ENCODE peak calls at places on chromosomes 7 and 10, in ten cellular contexts. X is head of caudate nucleus; N is M059J; B is activated T-cell treated with anti-CD3 and anti-CD28 coated beads, Interleukin-2, amount 50 U/mL, for 48 hours; E is DND-41; R is stimulated activated CD4-positive, alpha-beta T cell treated with anti-CD3 and anti-CD28 coated beads, Interleukin-15, amount 100 ng/mL, for 48 hours; M is GM04504; W is tibial nerve; O is activated CD4-positive, alpha-beta T cell treated with anti-CD3 and anti-CD28 coated beads, Interleukin-2, amount 10 ng/mL, durations not matched to agents 7 days and 5 days; D is stimulated activated naive CD4-positive, alpha-beta T cell. C is an unnamed sample.

GRCh38 chr10:85430991-85431390 is 935.6 kb downstream of the GRID1 start:
- DNase-seq in X (no peak), O (no peak), W (no peak), R (no peak), N (peak; percentile 2), E (no peak), B (no peak), D (no peak), M (no peak), C (no peak)

GRCh38 chr7:140051822-140052221 is 10.9 kb downstream of the PARP12 start:
- DNase-seq in N (no peak), E (no peak), M (no peak), R (no peak), W (no peak), D (no peak), X (no peak), O (no peak), B (no peak), C (no peak)

GRCh38 chr10:47277352-47278151 is 22.4 kb upstream of the GDF10 start:
- DNase-seq in N (no peak), O (peak; percentile 71), M (no peak), W (no peak), X (no peak), R (no peak), E (peak; percentile 88), D (no peak), B (peak; percentile 48), C (peak; percentile 94)

GRCh38 chr10:127472976-127473375 is 76.1 kb upstream of the NPS start:
- DNase-seq in D (no peak), R (no peak), N (no peak), E (no peak), M (no peak), W (no peak), O (no peak), B (no peak), X (no peak), C (no peak)

GRCh38 chr10:122363722-122364463 is 10.6 kb upstream of the PLEKHA1 start:
- DNase-seq in N (no peak), D (no peak), B (no peak), W (no peak), M (no peak), R (no peak), X (no peak), E (no peak), O (no peak), C (no peak)

GRCh38 chr10:131933695-131934086 is 32.9 kb downstream of the PPP2R2D start:
- DNase-seq in N (no peak), D (no peak), X (no peak), M (no peak), W (no peak), R (no peak), E (no peak), O (no peak), B (no peak), C (no peak)

GRCh38 chr7:11127112-11127785 is 153.6 kb downstream of the PHF14 start:
- DNase-seq in R (no peak), N (no peak), X (no peak), D (no peak), B (no peak), E (no peak), M (no peak), O (no peak), W (no peak), C (no peak)

GRCh38 chr10:72846225-72846624 is 47.3 kb upstream of the OIT3 start:
- DNase-seq in D (no peak), R (no peak), B (no peak), M (peak; percentile 28), X (peak; percentile 26), E (no peak), O (no peak), W (no peak), N (peak; percentile 78), C (no peak)

GRCh38 chr10:34121974-34122282 is 693.2 kb downstream of the PARD3 start:
- DNase-seq in M (no peak), E (peak; percentile 13), N (peak; percentile 19), R (peak; percentile 2), W (no peak), D (no peak), O (peak; percentile 15), B (no peak), X (no peak), C (peak; percentile 65)

GRCh38 chr10:23047201-23048050 is 48.0 kb upstream of the MSRB2 start:
- DNase-seq in D (no peak), O (no peak), E (no peak), N (no peak), W (no peak), X (no peak), R (no peak), B (no peak), M (no peak), C (no peak)

GRCh38 chr7:25048444-25048834 is 68.5 kb upstream of the OSBPL3 start:
- DNase-seq in R (no peak), O (no peak), W (no peak), X (no peak), E (no peak), M (no peak), N (no peak), B (no peak), D (no peak), C (no peak)

GRCh38 chr10:117300671-117301070 is 59.8 kb downstream of the SLC18A2 start:
- DNase-seq in R (no peak), X (no peak), D (no peak), E (no peak), N (no peak), W (no peak), B (no peak), O (no peak), M (no peak), C (no peak)

GRCh38 chr7:134886353-134887057 is 99.8 kb upstream of the AGBL3 start:
- DNase-seq in X (no peak), R (no peak), W (no peak), N (peak; percentile 94), E (no peak), M (no peak), B (no peak), D (peak; percentile 1), O (no peak), C (no peak)

GRCh38 chr10:91409069-91409868 is 875 bp upstream of the HECTD2 start:
- DNase-seq in E (peak; percentile 71), X (peak; percentile 72), D (peak; percentile 31), N (peak; percentile 85), M (peak; percentile 74), B (no peak), O (peak; percentile 37), W (peak; percentile 49), R (peak; percentile 17), C (peak; percentile 35)

GRCh38 chr10:12832096-12832495 is 169.4 kb downstream of the CCDC3 start:
- DNase-seq in W (no peak), D (no peak), R (no peak), E (no peak), B (no peak), N (no peak), M (no peak), O (no peak), X (no peak), C (no peak)

GRCh38 chr7:107150375-107151073 is 18.3 kb upstream of the HBP1 start:
- DNase-seq in D (peak; percentile 45), N (peak; percentile 72), W (peak; percentile 80), X (peak; percentile 81), R (peak; percentile 57), M (peak; percentile 46), B (peak; percentile 81), E (peak; percentile 72), O (peak; percentile 84), C (peak; percentile 70)

GRCh38 chr7:135771961-135772638 is 23.5 kb upstream of the FAM180A start:
- DNase-seq in O (no peak), W (no peak), X (no peak), E (peak; percentile 75), B (no peak), R (no peak), M (no peak), D (no peak), N (peak; percentile 88), C (peak; percentile 43)

GRCh38 chr10:79102056-79102874 is 33.5 kb downstream of the ZMIZ1 start:
- DNase-seq in W (peak; percentile 52), D (no peak), R (no peak), E (peak; percentile 39), M (no peak), B (no peak), O (no peak), N (peak; percentile 73), X (peak; percentile 83), C (no peak)

GRCh38 chr10:58641095-58641531 is 128.4 kb downstream of the BICC1 start:
- DNase-seq in R (no peak), O (no peak), B (no peak), N (peak; percentile 98), D (no peak), M (peak; percentile 99), E (no peak), X (no peak), W (no peak), C (no peak)

GRCh38 chr10:94405406-94405805 is 3.1 kb downstream of the TBC1D12 start:
- DNase-seq in M (no peak), D (no peak), B (no peak), O (no peak), W (no peak), N (no peak), E (no peak), R (no peak), X (no peak), C (no peak)

GRCh38 chr10:117126034-117126433 is 12.0 kb downstream of the VAX1 start:
- DNase-seq in W (no peak), O (no peak), B (no peak), M (no peak), R (no peak), X (no peak), N (no peak), E (no peak), D (no peak), C (no peak)

GRCh38 chr10:71990706-71991269 is 26.6 kb downstream of the CHST3 start:
- DNase-seq in D (no peak), B (no peak), W (no peak), O (no peak), X (no peak), N (no peak), M (no peak), R (no peak), E (no peak), C (no peak)

GRCh38 chr7:148662646-148663045 is 36.1 kb upstream of the CUL1 start:
- DNase-seq in X (no peak), E (no peak), B (no peak), R (no peak), D (no peak), M (no peak), O (no peak), W (no peak), N (peak; percentile 52), C (no peak)

GRCh38 chr7:1026721-1027151 is 17.6 kb upstream of the GPR146 start:
- DNase-seq in O (no peak), X (peak; percentile 66), M (no peak), R (no peak), N (no peak), B (no peak), D (no peak), E (no peak), W (no peak), C (no peak)